ENCODE peak calls at places on chromosomes 13 and 19, in six cellular contexts. J, O, G, Y, S and W are unnamed samples.

GRCh38 chr19:1883784-1884183 is 1.5 kb downstream of the ABHD17A start:
- DNase-seq in J (no peak), O (no peak), G (no peak), Y (no peak), S (no peak), W (no peak)

GRCh38 chr13:103388839-103389238 is 322.6 kb upstream of the SLC10A2 start:
- DNase-seq in J (no peak), O (peak; percentile 8), G (no peak), Y (no peak), S (no peak), W (no peak)

GRCh38 chr13:99980201-99981114 is 1.1 kb upstream of the ZIC2 start:
- DNase-seq in J (peak; percentile 62), O (peak; percentile 93), G (peak; percentile 89), Y (peak; percentile 85), S (peak; percentile 54), W (peak; percentile 43)

GRCh38 chr13:90445179-90445578 is 902.3 kb upstream of the MIR17HG start:
- DNase-seq in J (peak; percentile 15), O (peak; percentile 90), G (peak; percentile 38), Y (no peak), S (peak; percentile 68), W (peak; percentile 90)

GRCh38 chr19:11155373-11156120 is at the start of gene SPC24:
- DNase-seq in J (peak; percentile 98), O (peak; percentile 99), G (peak; percentile 98), Y (peak; percentile 93), S (peak; percentile 99), W (peak; percentile 99)

GRCh38 chr19:9727644-9728043 is 40.9 kb downstream of the ZNF846 start:
- DNase-seq in J (no peak), O (peak; percentile 38), G (no peak), Y (no peak), S (no peak), W (no peak)

GRCh38 chr19:42091300-42092266 is 15.6 kb downstream of the ZNF574 start:
- DNase-seq in J (no peak), O (no peak), G (no peak), Y (no peak), S (no peak), W (peak; percentile 64)

GRCh38 chr19:310141-310651 is 19.0 kb upstream of the PLPP2 start:
- DNase-seq in J (no peak), O (no peak), G (no peak), Y (no peak), S (no peak), W (no peak)

GRCh38 chr19:8571006-8571411 is 6.2 kb downstream of the MYO1F start:
- DNase-seq in J (no peak), O (no peak), G (no peak), Y (no peak), S (peak; percentile 86), W (peak; percentile 68)
- H2BK15ac ChIP-seq in J (no peak overlapping the region), O (no peak overlapping the region), G (no peak overlapping the region), Y (no peak overlapping the region), S (no peak overlapping the region), W (peak overlapping the region; percentile 95)

GRCh38 chr19:47228937-47229673 is 1.9 kb downstream of the BBC3 start:
- DNase-seq in J (no peak), O (peak; percentile 43), G (no peak), Y (no peak), S (peak; percentile 79), W (peak; percentile 61)

GRCh38 chr19:47230122-47230920 is 678 bp downstream of the BBC3 start:
- DNase-seq in J (no peak), O (peak; percentile 42), G (peak; percentile 73), Y (peak; percentile 93), S (peak; percentile 56), W (peak; percentile 18)

GRCh38 chr19:47230921-47231214 is at the start of gene BBC3:
- DNase-seq in J (no peak), O (no peak), G (no peak), Y (no peak), S (no peak), W (no peak)

GRCh38 chr19:47228168-47228936 is 2.6 kb downstream of the BBC3 start:
- DNase-seq in J (no peak), O (peak; percentile 71), G (peak; percentile 73), Y (peak; percentile 72), S (peak; percentile 63), W (peak; percentile 17)

GRCh38 chr19:47229674-47230121 is 1.3 kb downstream of the BBC3 start:
- DNase-seq in J (no peak), O (peak; percentile 51), G (no peak), Y (no peak), S (peak; percentile 64), W (peak; percentile 37)
- H3K4ac ChIP-seq in J (no peak overlapping the region), O (no peak overlapping the region), G (no peak overlapping the region), Y (peak overlapping the region; percentile 1), S (no peak overlapping the region), W (peak overlapping the region; percentile 72)

GRCh38 chr13:98912846-98913245 is 65.0 kb downstream of the DOCK9 start:
- DNase-seq in J (no peak), O (no peak), G (no peak), Y (no peak), S (no peak), W (no peak)
- H2BK15ac ChIP-seq in J (no peak overlapping the region), O (no peak overlapping the region), G (no peak overlapping the region), Y (no peak overlapping the region), S (no peak overlapping the region), W (no peak overlapping the region)

GRCh38 chr19:45098521-45099464 is 5.8 kb downstream of the PPP1R37 start:
- DNase-seq in J (no peak), O (no peak), G (no peak), Y (no peak), S (no peak), W (peak; percentile 45)
- H3K4ac ChIP-seq in J (no peak overlapping the region), O (no peak overlapping the region), G (no peak overlapping the region), Y (no peak overlapping the region), S (peak overlapping the region; percentile 3), W (peak overlapping the region; percentile 49)

GRCh38 chr13:82678052-82678451 is 1204.2 kb downstream of the SLITRK1 start:
- DNase-seq in J (no peak), O (no peak), G (no peak), Y (no peak), S (no peak), W (no peak)
- H2BK15ac ChIP-seq in J (no peak overlapping the region), O (no peak overlapping the region), G (no peak overlapping the region), Y (no peak overlapping the region), S (no peak overlapping the region), W (no peak overlapping the region)

GRCh38 chr13:40598599-40598998 is 67.8 kb downstream of the FOXO1 start:
- DNase-seq in J (no peak), O (no peak), G (no peak), Y (no peak), S (no peak), W (no peak)

GRCh38 chr13:40597735-40598365 is 68.6 kb downstream of the FOXO1 start:
- DNase-seq in J (no peak), O (no peak), G (no peak), Y (no peak), S (no peak), W (no peak)

GRCh38 chr13:40595693-40596092 is 70.7 kb downstream of the FOXO1 start:
- DNase-seq in J (no peak), O (no peak), G (no peak), Y (no peak), S (no peak), W (no peak)

GRCh38 chr13:40599146-40599545 is 67.3 kb downstream of the FOXO1 start:
- DNase-seq in J (no peak), O (no peak), G (no peak), Y (no peak), S (no peak), W (no peak)

GRCh38 chr13:40596484-40596883 is 70.0 kb downstream of the FOXO1 start:
- DNase-seq in J (no peak), O (no peak), G (no peak), Y (no peak), S (no peak), W (no peak)
- H3K4ac ChIP-seq in J (no peak overlapping the region), O (no peak overlapping the region), G (no peak overlapping the region), Y (no peak overlapping the region), S (no peak overlapping the region), W (no peak overlapping the region)

GRCh38 chr19:57671124-57671895 is 2.6 kb downstream of the ZSCAN4 start:
- DNase-seq in J (no peak), O (peak; percentile 44), G (no peak), Y (no peak), S (no peak), W (no peak)
- H2BK15ac ChIP-seq in J (no peak overlapping the region), O (no peak overlapping the region), G (no peak overlapping the region), Y (no peak overlapping the region), S (no peak overlapping the region), W (no peak overlapping the region)

DNA sequence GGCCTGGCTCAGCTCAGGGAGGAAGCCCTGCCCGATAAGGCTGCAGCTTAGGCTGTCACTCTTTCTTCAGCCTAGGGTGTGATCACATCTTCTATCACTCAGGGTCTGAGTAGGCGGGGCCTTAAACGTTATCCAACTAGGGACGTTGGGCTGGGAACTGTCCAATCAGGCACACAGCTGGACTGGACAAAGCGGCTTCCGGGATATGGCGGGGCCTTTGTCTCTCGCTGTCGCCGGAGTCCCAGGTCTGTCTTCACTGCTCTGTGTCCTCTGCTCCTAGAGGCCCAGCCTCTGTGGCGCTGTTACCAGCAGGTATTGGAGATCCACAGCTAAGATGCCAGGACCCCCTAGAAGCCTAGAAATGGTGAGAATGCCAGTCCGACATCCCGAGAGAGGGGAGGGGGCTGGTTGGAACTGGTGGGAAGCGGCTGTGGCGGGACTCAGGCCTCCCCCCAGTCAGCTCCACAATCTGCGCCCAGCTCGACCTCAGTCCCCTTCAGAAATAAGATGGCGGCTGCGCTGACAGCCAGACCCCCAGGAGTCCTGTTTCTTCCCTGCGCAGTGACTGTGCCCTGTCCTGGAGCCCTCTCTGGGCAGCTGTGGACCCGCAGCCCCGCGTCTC is at the start of gene ZNF254:
- DNase-seq in J (peak; percentile 94), O (peak; percentile 99), G (peak; percentile 97), Y (peak; percentile 72), S (peak; percentile 91), W (peak; percentile 95)
- H3K4ac ChIP-seq in J (no peak within 1 kb of the TSS), O (peak within 1 kb of the TSS; percentile 95), G (no peak within 1 kb of the TSS), Y (no peak within 1 kb of the TSS), S (no peak within 1 kb of the TSS), W (peak within 1 kb of the TSS; percentile 82)

DNA sequence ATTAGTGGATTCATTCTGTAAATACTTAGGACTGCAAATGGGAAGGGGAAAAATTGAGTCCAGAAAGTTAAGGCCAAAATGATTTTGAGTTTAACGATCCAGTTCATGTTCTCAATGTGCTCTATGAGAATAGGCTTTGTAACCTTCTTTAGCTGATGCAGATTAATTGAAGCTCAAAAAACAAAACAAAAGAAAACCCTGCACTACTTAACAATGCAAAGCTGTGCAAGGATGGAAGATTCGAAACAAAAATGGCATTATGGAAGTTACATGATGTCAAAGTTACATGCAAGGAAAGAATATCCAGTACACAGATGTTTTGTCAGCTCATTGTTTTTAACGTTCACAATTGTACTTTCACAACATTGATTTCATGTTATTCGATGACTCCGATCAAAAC is 79.2 kb upstream of the RAP2A start:
- DNase-seq in J (no peak), O (no peak), G (no peak), Y (no peak), S (no peak), W (no peak)
- H2BK15ac ChIP-seq in J (no peak overlapping the region), O (no peak overlapping the region), G (no peak overlapping the region), Y (no peak overlapping the region), S (no peak overlapping the region), W (no peak overlapping the region)